ENCODE peak calls at places on chromosomes 13 and 19, in eight cellular contexts. One of them, this sample, is unnamed.

GRCh38 chr19:17332677-17333581 is 1.7 kb downstream of the ANO8 start:
- DNase-seq in tibial nerve: no peak
- DNase-seq in lower leg skin: no peak
- DNase-seq in stomach: no peak
- DNase-seq in uterus: no peak
- DNase-seq in IMR-90: peak; percentile 39
- DNase-seq in H54: no peak
- DNase-seq in GM12891: no peak
- DNase-seq in this sample: peak; percentile 65

GRCh38 chr19:41000310-41000737 is 9.2 kb downstream of the CYP2B6 start:
- DNase-seq in H54: no peak
- DNase-seq in IMR-90: no peak
- DNase-seq in tibial nerve: no peak
- DNase-seq in stomach: peak; percentile 61
- DNase-seq in GM12891: no peak
- DNase-seq in uterus: no peak
- DNase-seq in lower leg skin: peak; percentile 58
- DNase-seq in this sample: peak; percentile 5

GRCh38 chr13:111339366-111340143 is 19.1 kb downstream of the TEX29 start:
- DNase-seq in H54: no peak
- DNase-seq in lower leg skin: peak; percentile 66
- DNase-seq in GM12891: no peak
- DNase-seq in stomach: no peak
- DNase-seq in tibial nerve: no peak
- DNase-seq in IMR-90: no peak
- DNase-seq in uterus: no peak
- DNase-seq in this sample: no peak

GRCh38 chr19:32251634-32252332 is 93.6 kb upstream of the ZNF507 start:
- DNase-seq in tibial nerve: no peak
- DNase-seq in IMR-90: no peak
- DNase-seq in H54: no peak
- DNase-seq in uterus: no peak
- DNase-seq in stomach: no peak
- DNase-seq in GM12891: no peak
- DNase-seq in lower leg skin: peak; percentile 79
- DNase-seq in this sample: no peak

GRCh38 chr19:42324655-42325307 is 654 bp upstream of the MEGF8 start:
- DNase-seq in uterus: peak; percentile 33
- DNase-seq in GM12891: no peak
- DNase-seq in lower leg skin: no peak
- DNase-seq in IMR-90: no peak
- DNase-seq in tibial nerve: no peak
- DNase-seq in stomach: no peak
- DNase-seq in H54: no peak
- DNase-seq in this sample: no peak

GRCh38 chr13:66581691-66582090 is 648.4 kb downstream of the PCDH9 start:
- DNase-seq in tibial nerve: no peak
- DNase-seq in uterus: no peak
- DNase-seq in lower leg skin: no peak
- DNase-seq in IMR-90: no peak
- DNase-seq in H54: no peak
- DNase-seq in stomach: no peak
- DNase-seq in GM12891: no peak
- DNase-seq in this sample: no peak

GRCh38 chr13:113458218-113459065 is 5.2 kb upstream of the ADPRHL1 start:
- DNase-seq in GM12891: no peak
- DNase-seq in stomach: no peak
- DNase-seq in uterus: peak; percentile 29
- DNase-seq in IMR-90: peak; percentile 55
- DNase-seq in tibial nerve: no peak
- DNase-seq in lower leg skin: peak; percentile 60
- DNase-seq in H54: peak; percentile 49
- DNase-seq in this sample: no peak

GRCh38 chr13:63631006-63631405 is 2215.4 kb upstream of the PCDH20 start:
- DNase-seq in GM12891: no peak
- DNase-seq in tibial nerve: no peak
- DNase-seq in uterus: no peak
- DNase-seq in H54: no peak
- DNase-seq in lower leg skin: no peak
- DNase-seq in stomach: no peak
- DNase-seq in IMR-90: no peak
- DNase-seq in this sample: no peak

GRCh38 chr13:90331974-90332373 is 1015.5 kb upstream of the MIR17HG start:
- DNase-seq in stomach: no peak
- DNase-seq in uterus: no peak
- DNase-seq in H54: no peak
- DNase-seq in lower leg skin: no peak
- DNase-seq in tibial nerve: no peak
- DNase-seq in IMR-90: no peak
- DNase-seq in GM12891: no peak
- DNase-seq in this sample: no peak

GRCh38 chr13:42990991-42991891 is 800 bp downstream of the EPSTI1 start:
- DNase-seq in GM12891: no peak
- DNase-seq in IMR-90: no peak
- DNase-seq in lower leg skin: no peak
- DNase-seq in stomach: no peak
- DNase-seq in H54: no peak
- DNase-seq in uterus: no peak
- DNase-seq in tibial nerve: no peak
- DNase-seq in this sample: no peak

GRCh38 chr13:42992585-42993122 is 613 bp upstream of the EPSTI1 start:
- DNase-seq in H54: no peak
- DNase-seq in tibial nerve: no peak
- DNase-seq in IMR-90: no peak
- DNase-seq in stomach: no peak
- DNase-seq in GM12891: no peak
- DNase-seq in uterus: no peak
- DNase-seq in lower leg skin: no peak
- DNase-seq in this sample: no peak

GRCh38 chr13:42994878-42995277 is 2.8 kb upstream of the EPSTI1 start:
- DNase-seq in uterus: no peak
- DNase-seq in H54: no peak
- DNase-seq in GM12891: no peak
- DNase-seq in stomach: no peak
- DNase-seq in tibial nerve: no peak
- DNase-seq in IMR-90: no peak
- DNase-seq in lower leg skin: no peak
- DNase-seq in this sample: no peak

GRCh38 chr13:42990147-42990990 is 1.7 kb downstream of the EPSTI1 start:
- DNase-seq in H54: no peak
- DNase-seq in GM12891: no peak
- DNase-seq in tibial nerve: no peak
- DNase-seq in IMR-90: peak; percentile 57
- DNase-seq in stomach: no peak
- DNase-seq in lower leg skin: no peak
- DNase-seq in uterus: no peak
- DNase-seq in this sample: no peak

DNA sequence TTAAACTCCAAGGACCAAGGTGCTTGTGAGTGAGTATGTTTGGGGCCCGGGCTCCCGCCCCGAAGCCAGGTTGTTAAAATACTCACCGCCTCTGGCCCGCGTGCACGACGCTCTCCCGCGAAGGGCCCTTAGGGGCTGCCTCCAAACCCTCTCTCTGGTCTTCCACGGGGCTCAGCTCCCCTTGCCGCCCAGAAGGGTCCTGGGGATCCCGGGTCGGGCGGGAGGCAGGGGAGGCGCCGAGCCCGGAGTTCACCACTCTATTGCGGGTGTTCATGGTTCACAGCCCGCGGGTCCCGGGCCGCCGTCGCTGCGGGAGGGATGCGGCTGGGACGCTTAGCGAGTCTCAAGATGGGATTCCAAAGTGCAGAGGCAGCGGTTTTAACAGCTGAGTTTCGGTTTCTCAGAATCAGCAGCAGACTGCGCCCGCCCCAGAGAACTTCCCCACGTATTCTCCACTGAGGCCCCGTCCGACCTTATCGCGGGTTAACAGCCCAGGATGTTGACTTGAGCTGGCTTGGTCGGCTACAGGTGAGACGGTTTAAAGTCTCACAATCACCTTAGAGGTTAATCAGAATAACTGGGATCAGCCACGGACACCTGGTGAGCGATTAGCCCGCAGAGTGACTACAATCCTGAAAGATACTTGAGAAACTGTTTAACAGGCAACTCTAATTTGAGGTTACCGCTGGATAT is at the start of gene EPSTI1:
- DNase-seq in uterus: peak; percentile 63
- DNase-seq in lower leg skin: peak; percentile 92
- DNase-seq in H54: peak; percentile 24
- DNase-seq in tibial nerve: peak; percentile 27
- DNase-seq in IMR-90: peak; percentile 74
- DNase-seq in stomach: peak; percentile 75
- DNase-seq in GM12891: peak; percentile 41
- DNase-seq in this sample: peak; percentile 79
- TF ChIP-seq POLR2A in uterus: no peak
- TF ChIP-seq POLR2A in lower leg skin: no peak
- TF ChIP-seq POLR2A in H54: no peak
- TF ChIP-seq POLR2A in tibial nerve: peak; percentile 12
- TF ChIP-seq POLR2A in IMR-90: no peak
- TF ChIP-seq POLR2A in stomach: no peak
- TF ChIP-seq POLR2A in GM12891: peak; percentile 42
- TF ChIP-seq POLR2A in this sample: peak; percentile 75

DNA sequence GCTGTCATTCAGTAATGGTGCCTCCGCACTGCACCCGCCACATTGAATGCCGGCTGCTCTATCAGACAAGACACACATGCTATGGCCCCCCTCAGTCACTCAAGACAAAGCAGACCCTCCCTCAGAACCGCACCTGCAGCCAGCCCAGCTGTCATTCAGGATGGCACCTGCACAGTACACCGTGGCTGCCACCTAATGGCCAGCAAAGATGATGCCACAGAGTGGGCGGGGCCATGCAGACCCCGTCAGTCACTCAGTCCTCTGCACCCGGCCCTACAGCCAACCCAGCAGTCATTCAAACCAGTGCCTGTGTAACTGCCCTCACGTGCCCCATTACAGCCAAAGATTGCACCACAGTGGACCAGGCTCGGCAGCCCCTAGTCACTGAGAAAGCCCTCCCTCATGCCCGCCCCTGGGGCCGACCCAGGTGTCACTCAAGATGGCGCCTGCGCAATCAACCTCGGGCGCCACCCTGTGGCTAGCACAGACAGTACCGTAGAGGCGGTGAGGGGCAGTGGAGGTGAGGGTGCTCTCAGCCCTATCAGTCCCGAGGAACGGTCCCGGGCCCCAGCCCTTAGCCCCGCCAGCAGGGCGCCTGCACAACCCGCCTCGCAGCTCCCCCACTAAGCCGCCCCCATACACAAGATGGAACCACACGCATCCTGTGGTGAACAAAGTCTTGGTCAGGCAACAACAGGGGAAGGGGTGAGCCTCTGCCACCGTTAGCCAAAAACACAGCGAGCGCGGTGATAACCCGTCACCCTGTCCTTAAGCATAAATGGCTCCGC is 2.4 kb downstream of the PEG3 start:
- DNase-seq in lower leg skin: peak; percentile 89
- DNase-seq in tibial nerve: peak; percentile 37
- DNase-seq in GM12891: no peak
- DNase-seq in H54: no peak
- DNase-seq in stomach: no peak
- DNase-seq in IMR-90: no peak
- DNase-seq in uterus: peak; percentile 73
- DNase-seq in this sample: peak; percentile 75
- TF ChIP-seq POLR2A in lower leg skin: no peak
- TF ChIP-seq POLR2A in tibial nerve: no peak
- TF ChIP-seq POLR2A in GM12891: no peak
- TF ChIP-seq POLR2A in H54: no peak
- TF ChIP-seq POLR2A in stomach: no peak
- TF ChIP-seq POLR2A in IMR-90: no peak
- TF ChIP-seq POLR2A in uterus: no peak
- TF ChIP-seq POLR2A in this sample: peak; percentile 59

GRCh38 chr19:38265213-38265861 is 964 bp downstream of the SPINT2 start:
- DNase-seq in H54: no peak
- DNase-seq in stomach: peak; percentile 63
- DNase-seq in tibial nerve: no peak
- DNase-seq in uterus: no peak
- DNase-seq in lower leg skin: no peak
- DNase-seq in GM12891: no peak
- DNase-seq in IMR-90: no peak
- DNase-seq in this sample: no peak

GRCh38 chr19:38263696-38264485 is 482 bp upstream of the SPINT2 start:
- DNase-seq in tibial nerve: no peak
- DNase-seq in GM12891: peak; percentile 75
- DNase-seq in H54: no peak
- DNase-seq in stomach: peak; percentile 98
- DNase-seq in lower leg skin: peak; percentile 91
- DNase-seq in IMR-90: peak; percentile 45
- DNase-seq in uterus: no peak
- DNase-seq in this sample: peak; percentile 71

GRCh38 chr19:38262585-38263268 is 1.6 kb upstream of the SPINT2 start:
- DNase-seq in H54: no peak
- DNase-seq in IMR-90: no peak
- DNase-seq in lower leg skin: no peak
- DNase-seq in stomach: no peak
- DNase-seq in tibial nerve: no peak
- DNase-seq in uterus: no peak
- DNase-seq in GM12891: no peak
- DNase-seq in this sample: no peak

GRCh38 chr19:38266070-38266469 is 1.7 kb downstream of the SPINT2 start:
- DNase-seq in uterus: no peak
- DNase-seq in tibial nerve: no peak
- DNase-seq in H54: no peak
- DNase-seq in lower leg skin: no peak
- DNase-seq in stomach: no peak
- DNase-seq in IMR-90: no peak
- DNase-seq in GM12891: no peak
- DNase-seq in this sample: no peak

DNA sequence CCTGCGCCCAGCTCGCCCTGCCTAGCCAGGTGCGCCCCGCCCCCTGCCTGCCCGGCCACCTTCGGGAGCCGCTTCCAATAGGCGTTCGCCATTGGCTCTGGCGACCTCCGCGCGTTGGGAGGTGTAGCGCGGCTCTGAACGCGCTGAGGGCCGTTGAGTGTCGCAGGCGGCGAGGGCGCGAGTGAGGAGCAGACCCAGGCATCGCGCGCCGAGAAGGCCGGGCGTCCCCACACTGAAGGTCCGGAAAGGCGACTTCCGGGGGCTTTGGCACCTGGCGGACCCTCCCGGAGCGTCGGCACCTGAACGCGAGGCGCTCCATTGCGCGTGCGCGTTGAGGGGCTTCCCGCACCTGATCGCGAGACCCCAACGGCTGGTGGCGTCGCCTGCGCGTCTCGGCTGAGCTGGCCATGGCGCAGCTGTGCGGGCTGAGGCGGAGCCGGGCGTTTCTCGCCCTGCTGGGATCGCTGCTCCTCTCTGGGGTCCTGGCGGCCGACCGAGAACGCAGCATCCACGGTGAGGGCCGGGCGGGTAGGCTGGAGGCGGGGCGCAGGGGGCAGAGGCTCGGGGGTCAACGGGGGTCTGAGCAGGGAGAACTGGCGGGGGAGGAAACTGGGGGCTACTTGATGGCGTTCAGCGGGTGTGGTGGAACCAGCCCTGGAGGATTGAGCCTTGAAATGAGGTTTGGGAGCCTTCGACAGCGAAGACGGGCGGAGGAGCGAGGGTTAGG is at the start of gene SPINT2:
- DNase-seq in stomach: no peak
- DNase-seq in IMR-90: no peak
- DNase-seq in H54: no peak
- DNase-seq in tibial nerve: no peak
- DNase-seq in lower leg skin: peak; percentile 95
- DNase-seq in uterus: no peak
- DNase-seq in GM12891: peak; percentile 62
- DNase-seq in this sample: peak; percentile 44
- TF ChIP-seq POLR2A in stomach: peak; percentile 72
- TF ChIP-seq POLR2A in IMR-90: no peak
- TF ChIP-seq POLR2A in H54: no peak
- TF ChIP-seq POLR2A in tibial nerve: no peak
- TF ChIP-seq POLR2A in lower leg skin: no peak
- TF ChIP-seq POLR2A in uterus: peak; percentile 75
- TF ChIP-seq POLR2A in GM12891: no peak
- TF ChIP-seq POLR2A in this sample: peak; percentile 6

GRCh38 chr19:8050274-8051096 is 2.1 kb upstream of the CCL25 start:
- DNase-seq in lower leg skin: peak; percentile 95
- DNase-seq in tibial nerve: peak; percentile 54
- DNase-seq in IMR-90: peak; percentile 55
- DNase-seq in H54: no peak
- DNase-seq in GM12891: peak; percentile 89
- DNase-seq in stomach: peak; percentile 75
- DNase-seq in uterus: peak; percentile 53
- DNase-seq in this sample: peak; percentile 81
- TF ChIP-seq POLR2A in lower leg skin: no peak
- TF ChIP-seq POLR2A in tibial nerve: no peak
- TF ChIP-seq POLR2A in IMR-90: no peak
- TF ChIP-seq POLR2A in H54: no peak
- TF ChIP-seq POLR2A in GM12891: peak; percentile 32
- TF ChIP-seq POLR2A in stomach: no peak
- TF ChIP-seq POLR2A in uterus: peak; percentile 11
- TF ChIP-seq POLR2A in this sample: no peak